ENCODE peak calls at places on chromosomes 6 and 20, in six cellular contexts. I, M, X, Z, J and R are unnamed samples.

GRCh38 chr20:47175501-47175900 is 181.0 kb downstream of the ZMYND8 start:
- DNase-seq in I (peak; percentile 50), M (no peak), X (no peak), Z (no peak), J (no peak), R (no peak)

GRCh38 chr6:56214304-56215101 is 32.9 kb downstream of the COL21A1 start:
- DNase-seq in I (no peak), M (no peak), X (no peak), Z (no peak), J (no peak), R (no peak)

GRCh38 chr6:92047152-92047551 is 1372.2 kb downstream of the EPHA7 start:
- DNase-seq in I (peak; percentile 44), M (no peak), X (no peak), Z (no peak), J (no peak), R (no peak)

GRCh38 chr6:88492824-88493223 is 326.7 kb upstream of the CNR1 start:
- DNase-seq in I (peak; percentile 23), M (no peak), X (no peak), Z (no peak), J (peak; percentile 53), R (peak; percentile 40)

GRCh38 chr6:89583559-89583958 is 55.0 kb downstream of the LYRM2 start:
- DNase-seq in I (no peak), M (no peak), X (no peak), Z (no peak), J (no peak), R (no peak)

GRCh38 chr6:53718597-53719460 is 53.3 kb upstream of the KLHL31 start:
- DNase-seq in I (peak; percentile 84), M (no peak), X (peak; percentile 42), Z (peak; percentile 18), J (peak; percentile 71), R (peak; percentile 80)

GRCh38 chr20:36482044-36482473 is 59.3 kb upstream of the MYL9 start:
- DNase-seq in I (peak; percentile 64), M (no peak), X (no peak), Z (no peak), J (no peak), R (no peak)

GRCh38 chr6:56314683-56315523 is 67.5 kb upstream of the COL21A1 start:
- DNase-seq in I (peak; percentile 50), M (no peak), X (peak; percentile 20), Z (no peak), J (peak; percentile 31), R (peak; percentile 47)

GRCh38 chr6:4017847-4018193 is 61.1 kb downstream of the FAM217A start:
- DNase-seq in I (peak; percentile 23), M (no peak), X (no peak), Z (no peak), J (peak; percentile 70), R (peak; percentile 84)

GRCh38 chr6:90468080-90468479 is 118.8 kb downstream of the MAP3K7 start:
- DNase-seq in I (no peak), M (no peak), X (no peak), Z (no peak), J (no peak), R (no peak)

GRCh38 chr6:11853678-11854417 is 75.2 kb upstream of the ADTRP start:
- DNase-seq in I (no peak), M (no peak), X (no peak), Z (no peak), J (no peak), R (no peak)

GRCh38 chr6:102438181-102438580 is 1044.7 kb downstream of the GRIK2 start:
- DNase-seq in I (no peak), M (no peak), X (no peak), Z (no peak), J (no peak), R (no peak)

GRCh38 chr20:8930691-8931090 is 138.2 kb upstream of the PLCB4 start:
- DNase-seq in I (no peak), M (no peak), X (no peak), Z (no peak), J (no peak), R (no peak)

GRCh38 chr20:25745738-25746137 is 49.1 kb upstream of the ZNF337 start:
- DNase-seq in I (no peak), M (no peak), X (no peak), Z (no peak), J (no peak), R (no peak)

GRCh38 chr6:158233214-158233795 is 65.2 kb downstream of the GTF2H5 start:
- DNase-seq in I (peak; percentile 29), M (no peak), X (no peak), Z (no peak), J (peak; percentile 32), R (peak; percentile 5)

GRCh38 chr20:61042501-61043385 is 209.3 kb upstream of the CDH4 start:
- DNase-seq in I (peak; percentile 32), M (no peak), X (no peak), Z (no peak), J (no peak), R (no peak)

GRCh38 chr20:25044660-25045342 is 13.1 kb downstream of the ACSS1 start:
- DNase-seq in I (no peak), M (no peak), X (no peak), Z (no peak), J (no peak), R (no peak)

GRCh38 chr6:106085984-106086832 is at the start of gene PRDM1:
- DNase-seq in I (peak; percentile 82), M (peak; percentile 89), X (peak; percentile 33), Z (peak; percentile 57), J (peak; percentile 98), R (peak; percentile 84)

GRCh38 chr6:38179300-38179699 is 359.8 kb downstream of the ZFAND3 start:
- DNase-seq in I (no peak), M (peak; percentile 24), X (no peak), Z (no peak), J (no peak), R (peak; percentile 6)

GRCh38 chr6:23633986-23634385 is 492.0 kb upstream of the NRSN1 start:
- DNase-seq in I (no peak), M (no peak), X (no peak), Z (no peak), J (no peak), R (no peak)

GRCh38 chr6:144797881-144798589 is 512.9 kb downstream of the UTRN start:
- DNase-seq in I (no peak), M (no peak), X (no peak), Z (no peak), J (no peak), R (no peak)

GRCh38 chr6:29964904-29965872 is 22.9 kb downstream of the HLA-A start:
- DNase-seq in I (peak; percentile 75), M (peak; percentile 88), X (peak; percentile 59), Z (peak; percentile 57), J (peak; percentile 97), R (peak; percentile 67)

GRCh38 chr20:23049201-23049932 is at the start of gene THBD:
- DNase-seq in I (peak; percentile 46), M (peak; percentile 91), X (no peak), Z (no peak), J (no peak), R (no peak)

GRCh38 chr20:23246682-23247664 is 103.6 kb upstream of the NXT1 start:
- DNase-seq in I (no peak), M (no peak), X (no peak), Z (no peak), J (peak; percentile 2), R (no peak)

GRCh38 chr6:10347561-10348327 is 67.1 kb downstream of the TFAP2A start:
- DNase-seq in I (no peak), M (no peak), X (no peak), Z (no peak), J (no peak), R (no peak)

GRCh38 chr6:169252805-169253189 is 849 bp downstream of the THBS2 start:
- DNase-seq in I (peak; percentile 16), M (no peak), X (no peak), Z (no peak), J (no peak), R (peak; percentile 89)

DNA sequence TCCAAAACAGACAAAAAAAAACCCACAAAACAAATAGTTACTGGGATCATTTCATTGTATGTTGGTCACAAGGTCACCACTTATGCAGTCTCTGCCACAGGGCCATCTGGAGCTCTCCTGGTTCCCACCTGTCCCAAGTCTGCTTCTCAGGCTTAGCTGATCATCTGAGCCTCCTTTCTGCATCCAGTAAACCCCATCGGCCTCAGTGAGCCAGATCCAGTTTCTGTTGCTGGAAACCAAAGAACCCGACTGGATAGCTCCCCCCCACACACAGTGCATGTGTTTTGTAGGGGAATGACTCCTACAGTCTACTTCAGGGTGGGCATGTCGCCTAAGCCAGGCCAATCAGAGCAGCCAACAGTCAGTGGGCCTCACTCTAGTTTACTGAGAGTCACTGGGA is 233.3 kb downstream of the PREX1 start:
- DNase-seq in I (no peak), M (no peak), X (no peak), Z (no peak), J (no peak), R (no peak)
- H3K36me3 ChIP-seq in I (no peaks in the 10 kb centered on the region), M (no peaks in the 10 kb centered on the region), X (no peaks in the 10 kb centered on the region), Z (no peaks in the 10 kb centered on the region), J (no peaks in the 10 kb centered on the region), R (no peaks in the 10 kb centered on the region)

DNA sequence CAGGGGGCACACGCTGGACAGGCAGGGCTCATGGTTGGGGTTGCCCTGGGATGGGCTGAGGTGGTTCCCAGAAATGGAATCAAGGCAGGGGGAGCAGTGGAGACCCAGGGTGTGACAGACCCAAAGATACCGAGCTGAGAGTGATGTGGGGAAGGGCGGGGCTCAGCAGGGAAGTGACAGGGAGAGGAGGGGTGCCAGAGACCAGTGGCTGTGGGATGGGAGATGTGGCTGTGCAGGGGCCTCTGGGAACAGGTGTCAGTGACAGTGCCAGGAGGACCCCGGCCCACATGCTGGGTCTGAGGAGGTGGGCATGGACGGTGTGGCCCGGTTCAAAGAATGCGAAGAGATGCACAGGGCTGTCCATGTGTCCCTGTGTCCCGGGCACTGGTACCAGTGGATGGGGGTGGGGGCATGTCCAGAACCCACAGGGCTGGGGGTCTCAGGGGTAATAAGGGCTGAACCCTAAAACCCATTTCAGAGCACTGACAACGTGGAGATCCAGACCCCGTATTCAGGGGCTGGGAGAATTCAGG is 1.0 kb downstream of the CABLES2 start:
- DNase-seq in I (no peak), M (no peak), X (no peak), Z (no peak), J (no peak), R (no peak)
- H3K4me3 ChIP-seq in I (peak overlapping the region; percentile 84), M (peak overlapping the region; percentile 74), X (peak overlapping the region; percentile 61), Z (peak overlapping the region; percentile 50), J (peak overlapping the region; percentile 86), R (peak overlapping the region; percentile 49)

DNA sequence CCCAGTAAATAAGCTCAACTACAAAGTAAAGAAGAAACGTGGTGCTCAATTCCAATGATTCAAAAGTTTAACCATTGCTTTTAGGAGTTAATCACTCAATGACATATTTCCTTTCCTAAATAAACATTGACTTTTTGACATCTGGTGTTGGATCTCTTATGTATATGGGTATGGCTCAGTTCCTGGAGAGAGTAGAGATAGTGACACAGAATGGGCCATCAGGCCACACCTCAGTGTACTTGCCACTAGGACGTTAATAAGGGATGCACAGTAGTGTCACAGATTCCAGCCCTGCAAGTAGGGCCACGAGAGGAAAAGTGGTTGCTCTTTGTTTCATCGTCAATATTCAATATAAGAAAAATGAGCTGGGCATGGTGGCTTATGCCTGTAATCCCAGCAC is 48.9 kb upstream of the TXNDC5 start:
- DNase-seq in I (no peak), M (no peak), X (no peak), Z (no peak), J (no peak), R (no peak)
- H3K4me1 ChIP-seq in I (no peaks in the 10 kb centered on the region), M (no peaks in the 10 kb centered on the region), X (no peaks in the 10 kb centered on the region), Z (no peaks in the 10 kb centered on the region), J (peaks cover 25% of the 10 kb centered on the region), R (no peaks in the 10 kb centered on the region)

DNA sequence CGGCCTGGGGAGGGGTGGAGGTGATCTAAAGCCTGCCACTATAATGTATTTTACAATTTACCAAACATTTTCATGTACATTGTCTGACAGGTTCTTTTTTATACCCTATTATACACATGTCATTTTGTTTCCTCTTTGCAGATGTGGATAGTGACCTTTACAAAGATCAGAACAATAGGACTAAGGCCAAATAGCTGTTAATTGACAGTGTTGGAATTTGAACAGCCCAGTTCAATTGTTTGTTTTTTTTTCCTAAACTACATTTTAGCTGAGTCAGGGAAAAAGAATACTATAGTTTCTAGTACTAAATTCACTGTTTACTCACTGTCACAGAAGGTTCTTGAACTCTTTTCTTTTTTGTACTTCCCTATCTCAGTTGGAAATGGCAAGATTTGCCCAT is 40.2 kb downstream of the PGM3 start:
- DNase-seq in I (no peak), M (no peak), X (no peak), Z (no peak), J (no peak), R (no peak)
- H3K36me3 ChIP-seq in I (peaks cover 19% of the 10 kb centered on the region), M (peaks cover 81% of the 10 kb centered on the region), X (peaks cover 6% of the 10 kb centered on the region), Z (peaks cover 9% of the 10 kb centered on the region), J (peaks cover 56% of the 10 kb centered on the region), R (no peaks in the 10 kb centered on the region)